ENCODE peak calls at places on chromosomes 5 and 9, in seven cellular contexts. U, G, F, N, E, I and P are unnamed samples.

GRCh38 chr9:81717747-81718077 is 28.4 kb upstream of the TLE1 start:
- DNase-seq in I (no peak), U (no peak), F (peak), N (no peak), E (no peak), G (no peak), P (no peak)

GRCh38 chr5:115855959-115856358 is 14.2 kb downstream of the AP3S1 start:
- DNase-seq in F (no peak), G (no peak), U (no peak), E (no peak), N (no peak), I (no peak), P (peak)

GRCh38 chr5:1050449-1051365 is 42.1 kb downstream of the NKD2 start:
- DNase-seq in N (no peak), I (no peak), U (no peak), G (no peak), F (no peak), E (no peak), P (no peak)

GRCh38 chr9:133251773-133252172 is 23.2 kb downstream of the ABO start:
- DNase-seq in G (no peak), U (no peak), F (no peak), N (peak), I (no peak), E (no peak), P (no peak)

GRCh38 chr5:113375492-113376060 is 59.2 kb downstream of the TSSK1B start:
- DNase-seq in I (no peak), F (no peak), N (no peak), G (no peak), U (no peak), E (no peak), P (no peak)

GRCh38 chr5:172407861-172408260 is 46.5 kb downstream of the SH3PXD2B start:
- DNase-seq in N (no peak), G (peak), E (no peak), I (peak), U (no peak), F (peak), P (peak)

GRCh38 chr5:33313150-33313549 is 127.6 kb upstream of the TARS1 start:
- DNase-seq in F (peak), N (no peak), I (peak), E (peak), G (peak), U (no peak), P (peak)

GRCh38 chr5:134864707-134865106 is 9.5 kb upstream of the TXNDC15 start:
- DNase-seq in I (no peak), U (no peak), N (no peak), G (no peak), F (no peak), E (no peak), P (no peak)

GRCh38 chr5:133732536-133732935 is 120.2 kb upstream of the FSTL4 start:
- DNase-seq in E (no peak), N (no peak), U (no peak), I (no peak), G (no peak), F (no peak), P (no peak)

GRCh38 chr9:127096208-127096607 is 26.2 kb downstream of the ANGPTL2 start:
- DNase-seq in N (no peak), I (no peak), U (no peak), E (no peak), G (no peak), F (no peak), P (no peak)

GRCh38 chr9:127091526-127091925 is 30.9 kb downstream of the ANGPTL2 start:
- DNase-seq in U (no peak), N (no peak), E (no peak), I (no peak), G (peak), F (no peak), P (no peak)

GRCh38 chr9:127092041-127092608 is 30.3 kb downstream of the ANGPTL2 start:
- DNase-seq in F (no peak), U (no peak), G (peak), E (no peak), N (no peak), I (no peak), P (no peak)

GRCh38 chr9:127095416-127095815 is 27.0 kb downstream of the ANGPTL2 start:
- DNase-seq in E (no peak), G (peak), F (no peak), I (no peak), U (no peak), N (no peak), P (no peak)

GRCh38 chr9:127093319-127094020 is 29.0 kb downstream of the ANGPTL2 start:
- DNase-seq in F (no peak), N (no peak), U (no peak), I (no peak), G (peak), E (no peak), P (no peak)
- TF ChIP-seq CTCF in F (no peak), N (no peak), U (no peak), I (no peak), G (no peak), E (no peak), P (no peak)

GRCh38 chr5:153952057-153952456 is 86.7 kb downstream of the FAM114A2 start:
- DNase-seq in N (no peak), G (no peak), U (no peak), F (no peak), I (no peak), E (no peak), P (no peak)
- TF ChIP-seq CTCF in N (no peak), G (no peak), U (no peak), F (no peak), I (no peak), E (no peak), P (no peak)

GRCh38 chr5:103519550-103519949 is 43.0 kb downstream of the NUDT12 start:
- DNase-seq in N (no peak), I (peak), F (no peak), E (no peak), G (no peak), U (no peak), P (peak)
- TF ChIP-seq CTCF in N (no peak), I (peak), F (peak), E (no peak), G (no peak), U (no peak), P (no peak)

DNA sequence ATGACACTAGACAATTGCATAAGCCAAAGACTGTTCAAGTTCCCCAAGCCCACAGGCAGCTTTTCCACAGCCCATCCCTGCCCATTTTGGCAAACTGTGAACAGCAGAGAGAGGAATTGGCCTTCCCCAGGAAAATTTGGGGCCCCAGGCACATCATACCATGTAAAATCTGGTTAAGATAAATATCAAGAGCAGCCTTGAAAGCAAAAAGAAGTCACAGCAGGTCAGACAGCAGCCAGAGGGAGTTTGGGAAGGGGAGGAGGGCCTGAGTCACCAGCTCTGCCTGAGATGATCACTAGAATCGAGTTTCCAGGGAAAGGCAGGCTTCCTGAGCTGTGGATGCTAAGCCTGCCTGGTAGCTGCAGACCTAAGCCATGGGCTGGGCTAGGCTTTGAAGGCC is 179.2 kb downstream of the RFK start:
- DNase-seq in E (no peak), I (peak), N (no peak), U (no peak), F (peak), G (no peak), P (peak)
- TF ChIP-seq CTCF in E (no peak), I (no peak), N (no peak), U (no peak), F (peak), G (no peak), P (no peak)

GRCh38 chr5:122076669-122077450 is 1.2 kb downstream of the LOX start:
- DNase-seq in N (peak), G (peak), I (peak), U (peak), E (no peak), F (peak), P (peak)
- TF ChIP-seq CTCF in N (peak), G (peak), I (peak), U (peak), E (no peak), F (peak), P (peak)

GRCh38 chr5:26802944-26803343 is 235.4 kb downstream of the CDH9 start:
- DNase-seq in F (no peak), I (no peak), E (no peak), U (no peak), N (no peak), G (no peak), P (no peak)
- TF ChIP-seq CTCF in F (no peak), I (no peak), E (no peak), U (no peak), N (no peak), G (no peak), P (no peak)

DNA sequence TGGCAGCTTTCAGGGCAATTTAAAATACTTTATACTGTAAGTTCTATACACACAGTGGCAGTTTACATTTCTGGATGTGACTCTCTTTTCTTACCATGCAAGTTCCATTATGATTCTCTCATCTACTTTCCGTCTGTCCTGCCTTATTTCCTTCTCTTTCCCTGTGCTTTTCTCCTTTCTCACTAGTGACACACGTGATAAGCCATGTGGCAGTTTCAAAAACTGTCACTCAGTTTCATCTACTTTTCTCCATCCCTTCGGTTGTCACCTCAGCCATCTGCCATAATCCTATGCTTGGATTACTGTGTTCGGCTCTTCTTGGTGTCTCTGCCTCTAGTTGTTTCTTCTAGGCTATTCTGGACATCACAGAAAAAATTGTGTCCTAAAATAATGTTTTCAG is 46.8 kb upstream of the ATG10 start:
- DNase-seq in I (no peak), N (no peak), G (no peak), E (no peak), U (no peak), F (no peak), P (no peak)
- TF ChIP-seq CTCF in I (no peak), N (no peak), G (no peak), E (no peak), U (no peak), F (no peak), P (no peak)